ENCODE peak calls at places on chromosome 20, in eight cellular contexts. O is OCI-LY7, X is right cardiac atrium, L is fibroblast of pulmonary artery, G is fibroblast of mammary gland, K is HCT116, P is brain microvascular endothelial cell, Q is A549. V is an unnamed sample.
A peak's percentile ranks its signal among the peaks of the same experiment; 100 is the strongest.

GRCh38 chr20:43840382-43841070 is 74.1 kb upstream of the TOX2 start:
- DNase-seq in K (peak; percentile 12), X (no peak), O (peak; percentile 60), P (no peak), G (peak; percentile 40), Q (peak; percentile 40), L (peak; percentile 27), V (no peak)

GRCh38 chr20:16128538-16129106 is 444.6 kb downstream of the KIF16B start:
- DNase-seq in P (no peak), K (no peak), G (no peak), Q (no peak), O (no peak), X (no peak), L (no peak), V (no peak)

GRCh38 chr20:40431611-40432010 is 257.4 kb downstream of the MAFB start:
- DNase-seq in X (no peak), K (no peak), G (peak; percentile 52), P (no peak), O (no peak), L (no peak), Q (no peak), V (no peak)

GRCh38 chr20:48846516-48847492 is 19.0 kb upstream of the PREX1 start:
- DNase-seq in P (no peak), X (no peak), K (no peak), O (peak; percentile 84), G (no peak), Q (peak; percentile 54), L (peak; percentile 71), V (no peak)

GRCh38 chr20:8183526-8183925 is 51.5 kb downstream of the PLCB1 start:
- DNase-seq in L (peak; percentile 52), Q (no peak), G (peak; percentile 33), K (no peak), P (peak; percentile 18), O (no peak), X (no peak), V (no peak)

GRCh38 chr20:57440678-57441509 is 49.7 kb downstream of the RBM38 start:
- DNase-seq in X (peak; percentile 91), G (peak; percentile 33), L (peak; percentile 54), O (no peak), Q (peak; percentile 29), K (no peak), P (no peak), V (no peak)

GRCh38 chr20:46945465-46945864 is 50.8 kb downstream of the EYA2 start:
- DNase-seq in O (no peak), G (peak; percentile 34), Q (no peak), L (no peak), X (no peak), K (no peak), P (peak; percentile 22), V (no peak)

GRCh38 chr20:55977723-55978481 is 27.4 kb downstream of the CBLN4 start:
- DNase-seq in X (no peak), Q (no peak), L (no peak), G (no peak), O (no peak), P (no peak), K (no peak), V (no peak)

GRCh38 chr20:51434556-51435256 is 107.8 kb downstream of the NFATC2 start:
- DNase-seq in G (peak; percentile 92), P (peak; percentile 78), L (peak; percentile 79), K (peak; percentile 54), X (no peak), O (no peak), Q (peak; percentile 60), V (peak; percentile 37)

GRCh38 chr20:10922941-10923340 is 249.1 kb upstream of the JAG1 start:
- DNase-seq in L (peak; percentile 84), P (peak; percentile 91), Q (peak; percentile 57), X (no peak), K (no peak), G (peak; percentile 91), O (no peak), V (peak; percentile 65)

GRCh38 chr20:38181207-38181693 is 16.2 kb upstream of the TGM2 start:
- DNase-seq in L (no peak), K (no peak), X (no peak), P (no peak), G (no peak), O (no peak), Q (no peak), V (no peak)

GRCh38 chr20:50348118-50348517 is 157.5 kb downstream of the CEBPB start:
- DNase-seq in K (no peak), X (peak; percentile 56), O (no peak), Q (no peak), G (no peak), L (peak; percentile 63), P (no peak), V (no peak)

GRCh38 chr20:35257175-35257909 is 20.6 kb downstream of the MMP24OS start:
- DNase-seq in G (peak; percentile 34), P (no peak), X (no peak), Q (peak; percentile 81), O (no peak), K (no peak), L (no peak), V (no peak)

DNA sequence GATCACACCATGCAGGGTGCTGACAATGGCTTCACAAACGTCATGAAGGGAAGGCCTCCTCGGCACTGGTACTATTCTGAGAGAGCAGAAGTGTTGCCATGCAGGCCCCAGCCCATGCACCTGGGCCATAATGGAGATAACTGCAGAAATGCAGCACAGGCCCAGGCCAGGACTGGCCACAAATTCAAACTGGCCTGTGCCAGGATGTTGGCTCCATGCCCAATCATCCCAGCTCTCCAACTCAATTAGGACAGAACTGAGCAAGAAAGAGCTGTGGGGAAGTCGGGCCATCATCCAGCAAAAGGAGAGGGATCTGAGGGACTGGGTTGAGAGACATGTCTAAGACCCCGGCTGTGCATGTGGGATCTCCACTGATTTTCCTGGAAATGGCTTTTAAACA is 48.9 kb upstream of the SYNDIG1 start:
- DNase-seq in O (no peak), X (no peak), P (no peak), G (no peak), L (no peak), Q (no peak), K (no peak), V (no peak)
- H3K4me3 ChIP-seq in O (no peak overlapping the region), X (no peak overlapping the region), P (no peak overlapping the region), G (no peak overlapping the region), L (no peak overlapping the region), Q (no peak overlapping the region), K (no peak overlapping the region), V (no peak overlapping the region)

DNA sequence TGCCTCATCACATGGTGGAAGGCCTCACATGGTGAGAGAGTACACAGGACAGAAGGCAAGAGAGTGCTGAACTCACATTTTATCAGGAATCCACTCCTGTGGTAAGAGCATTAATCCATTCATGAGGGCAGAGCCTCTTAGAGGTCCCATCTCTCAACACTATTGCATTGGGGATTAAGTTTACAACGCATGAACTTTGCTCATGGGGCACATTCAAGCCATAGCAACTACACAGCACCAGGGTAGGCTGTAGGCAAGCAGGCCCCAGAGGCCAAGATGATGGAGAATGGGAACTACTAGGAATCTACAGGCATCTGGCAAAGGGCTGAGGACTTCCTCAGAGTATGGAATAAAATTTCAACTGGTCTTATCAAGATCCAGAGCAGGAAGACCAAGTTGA is 10.0 kb upstream of the TGIF2 start:
- DNase-seq in P (no peak), G (no peak), Q (no peak), L (no peak), K (no peak), O (no peak), X (no peak), V (no peak)
- H3K4me3 ChIP-seq in P (no peak overlapping the region), G (no peak overlapping the region), Q (no peak overlapping the region), L (no peak overlapping the region), K (no peak overlapping the region), O (no peak overlapping the region), X (no peak overlapping the region), V (no peak overlapping the region)

DNA sequence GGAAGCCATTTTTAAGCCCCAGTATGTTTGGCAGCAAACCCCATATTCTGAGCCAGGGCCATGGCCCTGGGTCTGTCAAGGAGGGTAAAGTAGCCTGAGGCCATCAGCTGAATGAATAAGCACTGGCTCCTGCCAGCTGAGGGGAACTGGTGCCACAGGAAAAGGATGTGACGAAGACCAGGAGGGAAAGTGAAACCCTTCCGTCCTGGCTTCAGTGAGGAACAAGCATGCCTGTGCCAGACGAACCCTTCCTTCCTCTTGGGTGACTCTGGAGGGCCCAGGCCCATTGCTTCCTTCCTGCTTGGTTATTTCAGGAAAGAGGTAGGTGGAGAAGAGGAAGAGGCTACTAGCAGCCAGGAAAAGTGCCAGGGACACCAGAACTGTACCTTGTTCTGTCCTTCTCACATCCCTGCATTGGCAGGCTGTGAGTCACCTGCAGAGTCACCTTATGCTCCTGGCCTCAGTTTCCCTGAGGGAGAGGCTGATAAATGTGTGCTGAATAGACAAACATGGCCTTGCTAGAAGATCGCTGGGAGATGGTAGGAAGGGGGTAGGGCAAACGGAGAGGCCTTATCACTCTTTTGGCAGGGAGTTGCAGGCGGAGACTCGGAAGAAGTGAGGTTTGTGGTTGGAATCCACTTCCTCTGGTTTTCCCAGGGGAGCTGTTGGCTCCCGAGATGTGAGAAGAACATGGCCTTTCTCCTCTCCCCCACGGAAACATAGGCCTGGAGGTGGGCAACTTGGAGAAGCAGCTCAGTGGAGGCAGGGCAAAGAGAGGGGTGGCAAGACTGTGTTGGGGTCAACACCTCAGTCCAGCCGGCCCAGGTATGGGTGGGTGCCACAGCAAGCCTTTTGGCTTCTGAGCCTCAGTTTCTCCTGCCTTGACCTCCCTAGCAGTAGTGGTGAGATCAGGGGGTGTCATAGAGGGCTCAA is 37.4 kb downstream of the COX4I2 start:
- DNase-seq in G (peak; percentile 88), P (peak; percentile 86), K (no peak), Q (no peak), L (peak; percentile 93), O (peak; percentile 72), X (peak; percentile 81), V (no peak)
- H3K4me3 ChIP-seq in G (no peak overlapping the region), P (no peak overlapping the region), K (no peak overlapping the region), Q (no peak overlapping the region), L (peak overlapping the region; percentile 20), O (peak overlapping the region; percentile 58), X (no peak overlapping the region), V (no peak overlapping the region)

DNA sequence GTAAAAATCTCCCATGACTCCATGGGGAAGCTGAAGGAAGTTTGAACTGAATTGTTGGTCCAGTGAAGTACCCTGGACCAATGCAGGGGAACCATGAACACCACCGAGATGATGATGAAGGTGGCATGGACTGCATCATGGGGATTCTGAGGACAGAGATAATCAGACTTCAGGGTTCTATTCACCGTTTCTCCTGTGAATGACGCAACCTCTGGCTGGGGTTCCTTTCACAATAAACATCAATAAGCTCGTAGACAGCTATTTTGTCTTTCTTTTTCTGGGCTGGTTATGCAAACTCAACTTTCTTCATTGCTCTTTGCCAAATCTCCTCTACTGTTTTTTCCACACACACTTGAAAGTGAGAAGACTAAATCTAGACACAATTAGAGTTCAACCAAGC is 87.9 kb upstream of the NKX2-2 start:
- DNase-seq in G (no peak), P (no peak), Q (no peak), K (no peak), L (no peak), O (no peak), X (no peak), V (no peak)
- H3K4me3 ChIP-seq in G (no peak overlapping the region), P (no peak overlapping the region), Q (no peak overlapping the region), K (no peak overlapping the region), L (no peak overlapping the region), O (no peak overlapping the region), X (no peak overlapping the region), V (no peak overlapping the region)